ENCODE peak calls at places on chromosomes 13 and 19, in nine cellular contexts. J is GM12865; O is Caki2; E is WTC11; K is brain pericyte; H is C1 segment of cervical spinal cord; Y is activated T-cell treated with anti-CD3 and anti-CD28 coated beads, Interleukin-2, amount 50 U/mL, for 1 hour; Q is NB4; T is mesendoderm. Z is an unnamed sample.

GRCh38 chr19:16014923-16015804 is 61.1 kb upstream of the TPM4 start:
- DNase-seq in Y (peak), H (no peak), O (no peak), Q (no peak), T (no peak), J (no peak), K (no peak), E (no peak), Z (no peak)

GRCh38 chr19:10927691-10928562 is 512 bp downstream of the YIPF2 start:
- DNase-seq in Q (peak), O (no peak), H (no peak), J (no peak), Y (no peak), T (no peak), K (no peak), E (no peak), Z (peak)

GRCh38 chr13:51148952-51149573 is 38.0 kb upstream of the C13orf42 start:
- DNase-seq in Q (peak), O (no peak), J (peak), H (no peak), E (peak), T (peak), K (peak), Y (no peak), Z (peak)

GRCh38 chr13:30898721-30899188 is 7.3 kb upstream of the MEDAG start:
- DNase-seq in Q (no peak), T (peak), J (no peak), Y (no peak), O (peak), K (peak), E (no peak), H (no peak), Z (peak)

GRCh38 chr13:21076265-21076653 is 14.9 kb upstream of the LATS2 start:
- DNase-seq in J (no peak), H (no peak), O (no peak), K (no peak), E (peak), T (peak), Q (peak), Y (no peak), Z (no peak)

GRCh38 chr13:21812192-21812626 is 141.3 kb downstream of the FGF9 start:
- DNase-seq in T (no peak), Q (no peak), J (no peak), E (no peak), H (no peak), K (no peak), O (no peak), Y (no peak), Z (no peak)

GRCh38 chr19:46856062-46857022 is 4.5 kb upstream of the ARHGAP35 start:
- DNase-seq in J (peak), Q (peak), O (peak), T (peak), E (peak), Y (peak), K (peak), H (peak), Z (peak)

GRCh38 chr13:47798906-47799305 is 202.2 kb downstream of the SUCLA2 start:
- DNase-seq in J (peak), E (no peak), K (no peak), Q (peak), H (no peak), O (no peak), T (peak), Y (no peak), Z (peak)

GRCh38 chr19:50427997-50428425 is 4.7 kb upstream of the MYBPC2 start:
- DNase-seq in Q (no peak), T (peak), J (peak), E (peak), K (peak), Y (peak), H (peak), O (peak), Z (peak)

GRCh38 chr13:42498521-42498920 is 75.4 kb upstream of the TNFSF11 start:
- DNase-seq in K (no peak), Q (peak), Y (no peak), T (no peak), O (no peak), H (no peak), J (peak), E (no peak), Z (no peak)

GRCh38 chr13:26628706-26629105 is 71.2 kb downstream of the WASF3 start:
- DNase-seq in Q (peak), Y (no peak), K (no peak), E (peak), J (peak), H (no peak), O (no peak), T (peak), Z (peak)

GRCh38 chr13:91520952-91521351 is 122.5 kb downstream of the GPC5 start:
- DNase-seq in T (no peak), H (no peak), J (no peak), Q (no peak), K (peak), O (no peak), Y (no peak), E (no peak), Z (no peak)

GRCh38 chr19:13103961-13104847 is 1.5 kb upstream of the LYL1 start:
- DNase-seq in H (peak), O (no peak), T (peak), Y (peak), Q (peak), K (no peak), J (peak), E (peak), Z (peak)

GRCh38 chr19:39397360-39398296 is 6.5 kb downstream of the MED29 start:
- DNase-seq in T (peak), Y (peak), H (peak), K (no peak), O (peak), J (peak), Q (peak), E (peak), Z (peak)

GRCh38 chr19:33376423-33376822 is 2.9 kb downstream of the CEBPG start:
- DNase-seq in Y (no peak), H (no peak), E (no peak), T (no peak), O (peak), J (no peak), K (no peak), Q (no peak), Z (peak)